ENCODE peak calls at places on chromosome 22, in nine cellular contexts. W, Z, F, Q, T, R, S, H and M are unnamed samples.

GRCh38 chr22:27677895-27678458 is 123.6 kb downstream of the MN1 start:
- DNase-seq in S (no peak), Q (no peak), H (no peak), R (no peak), T (no peak), F (no peak), W (no peak), Z (no peak), M (no peak)

GRCh38 chr22:32847067-32847491 is 45.6 kb downstream of the TIMP3 start:
- DNase-seq in T (no peak), W (peak; percentile 44), F (peak; percentile 88), R (no peak), Q (no peak), Z (no peak), S (no peak), H (no peak), M (no peak)

GRCh38 chr22:24138649-24139420 is 42.5 kb upstream of the SUSD2 start:
- DNase-seq in Z (no peak), F (no peak), T (no peak), R (no peak), S (no peak), Q (no peak), H (no peak), W (no peak), M (no peak)

GRCh38 chr22:19098157-19098556 is 24.1 kb downstream of the DGCR2 start:
- DNase-seq in R (no peak), Q (no peak), S (no peak), H (no peak), Z (no peak), F (no peak), W (no peak), T (no peak), M (no peak)

GRCh38 chr22:27993774-27994350 is 74.8 kb upstream of the PITPNB start:
- DNase-seq in H (no peak), F (no peak), Z (no peak), T (no peak), R (no peak), W (no peak), Q (no peak), S (no peak), M (peak; percentile 9)

GRCh38 chr22:44522526-44523170 is 24.6 kb upstream of the RTL6 start:
- DNase-seq in H (peak; percentile 77), F (no peak), S (peak; percentile 43), T (no peak), R (no peak), W (no peak), Z (no peak), Q (no peak), M (no peak)

GRCh38 chr22:36288571-36289405 is 35.9 kb downstream of the APOL1 start:
- DNase-seq in W (no peak), R (no peak), Q (no peak), Z (no peak), F (no peak), H (no peak), S (no peak), T (no peak), M (no peak)

GRCh38 chr22:48959496-48959895 is 868.2 kb downstream of the BRD1 start:
- DNase-seq in R (no peak), H (peak; percentile 45), Q (no peak), T (no peak), F (peak; percentile 4), Z (no peak), W (no peak), S (peak; percentile 38), M (peak; percentile 4)

DNA sequence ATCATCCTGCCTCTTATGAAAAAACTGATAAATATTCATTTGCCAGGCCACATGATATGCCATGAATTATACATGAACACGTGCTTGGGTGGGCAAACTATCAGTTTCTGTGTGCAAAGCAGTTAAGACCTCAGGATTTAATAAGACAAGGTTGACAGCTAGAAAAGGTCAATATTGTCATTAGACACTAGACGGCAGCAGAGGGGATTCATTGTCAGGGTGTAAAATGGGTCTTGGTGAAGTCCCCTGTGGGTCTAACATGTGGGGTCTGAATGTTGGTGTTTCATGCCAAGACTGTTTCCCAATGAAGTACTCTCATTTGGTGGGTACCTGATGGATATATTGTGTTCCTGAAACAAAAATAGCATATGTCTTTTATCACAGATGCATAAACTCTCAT is 111.9 kb downstream of the MYO18B start:
- DNase-seq in R (no peak), F (no peak), H (no peak), Q (no peak), Z (no peak), T (peak; percentile 6), S (no peak), W (no peak), M (no peak)
- TF ChIP-seq CTCF in R (no peak), F (no peak), H (no peak), Q (no peak), Z (no peak), T (peak; percentile 56), S (no peak), W (no peak), M (no peak)

DNA sequence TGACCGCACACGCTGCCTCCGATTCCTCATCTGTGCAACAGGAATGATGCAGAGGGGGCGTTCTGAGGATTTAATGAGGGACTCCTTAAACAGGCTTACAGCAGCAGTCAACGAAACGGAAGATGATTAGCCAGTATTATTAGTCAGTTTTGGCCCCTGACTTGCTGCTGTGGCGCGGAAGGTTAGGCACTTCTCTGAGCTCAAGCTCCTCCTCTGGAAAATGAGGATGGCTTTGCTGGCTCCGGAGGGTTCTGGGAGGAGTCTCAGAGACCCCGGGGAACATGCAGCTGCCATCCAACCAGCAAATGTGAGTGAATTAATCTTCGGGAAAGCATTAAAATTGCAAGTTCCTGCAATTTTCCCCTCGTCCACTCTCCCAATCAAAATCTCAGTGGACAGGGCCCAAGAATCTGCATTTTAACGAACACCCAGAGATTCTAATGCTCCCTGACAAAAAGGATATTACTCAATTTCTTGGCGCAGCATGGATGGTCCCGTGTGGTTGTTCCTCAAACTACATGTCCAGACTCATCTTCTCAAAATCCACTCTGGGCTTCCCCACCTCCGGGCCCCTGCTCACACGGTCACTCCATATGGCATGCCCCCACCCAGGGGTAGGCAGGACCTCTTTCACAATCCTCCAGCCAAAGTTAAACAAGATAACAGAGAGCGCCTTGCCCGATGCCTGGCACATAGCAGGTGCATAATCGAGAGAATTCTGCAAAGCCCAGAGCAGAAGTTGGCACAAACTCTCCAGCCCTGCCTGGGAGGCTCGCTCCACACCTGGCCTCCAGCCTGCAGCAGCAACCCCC is 6.4 kb downstream of the ELFN2 start:
- DNase-seq in T (no peak), Z (peak; percentile 26), H (no peak), R (no peak), S (no peak), W (no peak), F (peak; percentile 55), Q (no peak), M (no peak)
- TF ChIP-seq CTCF in T (no peak), Z (no peak), H (no peak), R (no peak), S (no peak), W (no peak), F (no peak), Q (no peak), M (no peak)

GRCh38 chr22:43090130-43090789 is 1.1 kb upstream of the TTLL1 start:
- DNase-seq in S (peak; percentile 72), Z (peak; percentile 80), F (peak; percentile 69), T (peak; percentile 90), H (no peak), R (no peak), W (no peak), Q (peak; percentile 24), M (no peak)
- TF ChIP-seq CTCF in S (no peak), Z (peak; percentile 53), F (no peak), T (peak; percentile 59), H (peak; percentile 21), R (peak; percentile 46), W (peak; percentile 52), Q (no peak), M (no peak)

GRCh38 chr22:41092023-41092817 is at the start of gene EP300:
- DNase-seq in W (peak; percentile 84), T (peak; percentile 40), Q (peak; percentile 54), Z (peak; percentile 70), S (peak; percentile 83), F (peak; percentile 88), H (peak; percentile 96), R (peak; percentile 68), M (peak; percentile 81)
- TF ChIP-seq CTCF in W (peak; percentile 43), T (peak; percentile 32), Q (peak; percentile 30), Z (no peak), S (no peak), F (no peak), H (peak; percentile 9), R (peak; percentile 20), M (peak; percentile 10)

GRCh38 chr22:20128902-20129746 is 2.5 kb upstream of the ZDHHC8 start:
- DNase-seq in F (no peak), Q (no peak), Z (peak; percentile 33), S (no peak), R (peak; percentile 13), H (no peak), T (no peak), W (no peak), M (no peak)

GRCh38 chr22:20130739-20131592 is 638 bp upstream of the ZDHHC8 start:
- DNase-seq in T (peak; percentile 24), R (peak; percentile 93), S (peak; percentile 86), W (peak; percentile 92), H (peak; percentile 93), F (peak; percentile 66), Z (peak; percentile 82), Q (peak; percentile 68), M (peak; percentile 66)

GRCh38 chr22:20129747-20130014 is 1.9 kb upstream of the ZDHHC8 start:
- DNase-seq in Z (no peak), T (no peak), Q (no peak), S (no peak), H (no peak), R (no peak), F (no peak), W (no peak), M (no peak)

GRCh38 chr22:20131593-20131855 is at the start of gene ZDHHC8:
- DNase-seq in H (no peak), Q (no peak), Z (no peak), S (no peak), T (no peak), W (peak; percentile 67), F (no peak), R (peak; percentile 64), M (peak; percentile 29)

DNA sequence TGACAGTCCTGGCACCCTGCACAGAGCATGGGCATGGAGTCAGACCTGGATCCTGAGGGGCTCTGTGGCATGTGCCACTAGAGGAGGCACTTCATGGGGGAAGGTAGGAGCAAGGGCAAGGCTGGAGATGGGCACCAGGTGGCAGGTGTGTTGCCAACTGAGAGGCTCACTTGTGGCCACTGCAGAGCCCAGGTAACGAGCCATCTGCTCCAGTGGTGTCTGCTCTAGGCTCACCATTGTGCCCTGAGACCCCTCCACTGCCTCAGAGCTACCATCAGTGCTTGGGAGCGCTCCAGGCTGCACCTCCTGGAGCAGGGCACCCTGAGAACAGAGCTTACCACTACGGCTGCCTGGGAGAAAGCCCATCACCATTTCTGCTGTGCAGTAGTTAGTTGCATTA is 1.3 kb upstream of the ZDHHC8 start:
- DNase-seq in H (no peak), W (no peak), Z (no peak), F (no peak), T (no peak), Q (no peak), R (no peak), S (no peak), M (no peak)
- TF ChIP-seq CTCF in H (no peak), W (no peak), Z (no peak), F (no peak), T (peak; percentile 28), Q (no peak), R (no peak), S (no peak), M (no peak)